ENCODE peak calls at places on chromosomes 5 and 9, in nine cellular contexts. One of them, this sample, is unnamed.

GRCh38 chr9:114588671-114589526 is 1.3 kb downstream of the ATP6V1G1 start:
- DNase-seq in HCT116: no peak
- DNase-seq in NCI-H2171: no peak
- DNase-seq in stromal cell of bone marrow: peak
- DNase-seq in T47D: no peak
- DNase-seq in T-helper 1 cell: no peak
- DNase-seq in astrocyte of the cerebellum: no peak
- DNase-seq in astrocyte of the hippocampus: peak
- DNase-seq in cardiac muscle cell: peak
- DNase-seq in this sample: no peak

GRCh38 chr9:135933114-135933513 is 25.8 kb upstream of the CAMSAP1 start:
- DNase-seq in HCT116: no peak
- DNase-seq in NCI-H2171: no peak
- DNase-seq in stromal cell of bone marrow: no peak
- DNase-seq in T47D: no peak
- DNase-seq in T-helper 1 cell: no peak
- DNase-seq in astrocyte of the cerebellum: no peak
- DNase-seq in astrocyte of the hippocampus: no peak
- DNase-seq in cardiac muscle cell: no peak
- DNase-seq in this sample: no peak

GRCh38 chr9:121266906-121267650 is 884 bp upstream of the GSN start:
- DNase-seq in HCT116: no peak
- DNase-seq in NCI-H2171: no peak
- DNase-seq in stromal cell of bone marrow: no peak
- DNase-seq in T47D: no peak
- DNase-seq in T-helper 1 cell: no peak
- DNase-seq in astrocyte of the cerebellum: no peak
- DNase-seq in astrocyte of the hippocampus: peak
- DNase-seq in cardiac muscle cell: no peak
- DNase-seq in this sample: no peak

GRCh38 chr5:148817606-148818005 is 8.8 kb upstream of the ADRB2 start:
- DNase-seq in HCT116: no peak
- DNase-seq in NCI-H2171: no peak
- DNase-seq in stromal cell of bone marrow: no peak
- DNase-seq in T47D: no peak
- DNase-seq in T-helper 1 cell: no peak
- DNase-seq in astrocyte of the cerebellum: no peak
- DNase-seq in astrocyte of the hippocampus: no peak
- DNase-seq in cardiac muscle cell: no peak
- DNase-seq in this sample: no peak

GRCh38 chr9:136882109-136882946 is 4.0 kb upstream of the TRAF2 start:
- DNase-seq in HCT116: peak
- DNase-seq in NCI-H2171: no peak
- DNase-seq in stromal cell of bone marrow: peak
- DNase-seq in T47D: no peak
- DNase-seq in T-helper 1 cell: peak
- DNase-seq in astrocyte of the cerebellum: no peak
- DNase-seq in astrocyte of the hippocampus: peak
- DNase-seq in cardiac muscle cell: peak
- DNase-seq in this sample: no peak

GRCh38 chr9:109107402-109108240 is 12.1 kb downstream of the TMEM245 start:
- DNase-seq in HCT116: peak
- DNase-seq in NCI-H2171: no peak
- DNase-seq in stromal cell of bone marrow: peak
- DNase-seq in T47D: no peak
- DNase-seq in T-helper 1 cell: no peak
- DNase-seq in astrocyte of the cerebellum: no peak
- DNase-seq in astrocyte of the hippocampus: peak
- DNase-seq in cardiac muscle cell: peak
- DNase-seq in this sample: no peak

GRCh38 chr5:35773936-35774335 is 82.8 kb upstream of the IL7R start:
- DNase-seq in HCT116: no peak
- DNase-seq in NCI-H2171: no peak
- DNase-seq in stromal cell of bone marrow: no peak
- DNase-seq in T47D: no peak
- DNase-seq in T-helper 1 cell: no peak
- DNase-seq in astrocyte of the cerebellum: no peak
- DNase-seq in astrocyte of the hippocampus: no peak
- DNase-seq in cardiac muscle cell: peak
- DNase-seq in this sample: no peak

GRCh38 chr5:139906661-139907060 is 111.1 kb downstream of the PSD2 start:
- DNase-seq in HCT116: no peak
- DNase-seq in NCI-H2171: no peak
- DNase-seq in stromal cell of bone marrow: no peak
- DNase-seq in T47D: no peak
- DNase-seq in T-helper 1 cell: no peak
- DNase-seq in astrocyte of the cerebellum: no peak
- DNase-seq in astrocyte of the hippocampus: no peak
- DNase-seq in cardiac muscle cell: no peak
- DNase-seq in this sample: no peak

GRCh38 chr9:100277166-100277979 is 75.4 kb downstream of the TEX10 start:
- DNase-seq in HCT116: no peak
- DNase-seq in NCI-H2171: no peak
- DNase-seq in stromal cell of bone marrow: peak
- DNase-seq in T47D: no peak
- DNase-seq in T-helper 1 cell: no peak
- DNase-seq in astrocyte of the cerebellum: no peak
- DNase-seq in astrocyte of the hippocampus: peak
- DNase-seq in cardiac muscle cell: peak
- DNase-seq in this sample: no peak

GRCh38 chr9:129895376-129896268 is 60.4 kb downstream of the USP20 start:
- DNase-seq in HCT116: no peak
- DNase-seq in NCI-H2171: no peak
- DNase-seq in stromal cell of bone marrow: no peak
- DNase-seq in T47D: no peak
- DNase-seq in T-helper 1 cell: peak
- DNase-seq in astrocyte of the cerebellum: no peak
- DNase-seq in astrocyte of the hippocampus: no peak
- DNase-seq in cardiac muscle cell: no peak
- DNase-seq in this sample: no peak

GRCh38 chr9:94623253-94623652 is 16.1 kb downstream of the FBP1 start:
- DNase-seq in HCT116: peak
- DNase-seq in NCI-H2171: no peak
- DNase-seq in stromal cell of bone marrow: no peak
- DNase-seq in T47D: no peak
- DNase-seq in T-helper 1 cell: no peak
- DNase-seq in astrocyte of the cerebellum: no peak
- DNase-seq in astrocyte of the hippocampus: peak
- DNase-seq in cardiac muscle cell: peak
- DNase-seq in this sample: peak

GRCh38 chr5:10567781-10568321 is 4.0 kb downstream of the ANKRD33B start:
- DNase-seq in HCT116: no peak
- DNase-seq in NCI-H2171: no peak
- DNase-seq in stromal cell of bone marrow: no peak
- DNase-seq in T47D: no peak
- DNase-seq in T-helper 1 cell: no peak
- DNase-seq in astrocyte of the cerebellum: no peak
- DNase-seq in astrocyte of the hippocampus: no peak
- DNase-seq in cardiac muscle cell: no peak
- DNase-seq in this sample: no peak

GRCh38 chr5:126961702-126962101 is 68.7 kb downstream of the MARCHF3 start:
- DNase-seq in HCT116: no peak
- DNase-seq in NCI-H2171: no peak
- DNase-seq in stromal cell of bone marrow: no peak
- DNase-seq in T47D: no peak
- DNase-seq in T-helper 1 cell: no peak
- DNase-seq in astrocyte of the cerebellum: no peak
- DNase-seq in astrocyte of the hippocampus: no peak
- DNase-seq in cardiac muscle cell: no peak
- DNase-seq in this sample: peak

GRCh38 chr5:174573210-174574014 is 151.0 kb upstream of the MSX2 start:
- DNase-seq in HCT116: no peak
- DNase-seq in NCI-H2171: no peak
- DNase-seq in stromal cell of bone marrow: no peak
- DNase-seq in T47D: no peak
- DNase-seq in T-helper 1 cell: no peak
- DNase-seq in astrocyte of the cerebellum: no peak
- DNase-seq in astrocyte of the hippocampus: no peak
- DNase-seq in cardiac muscle cell: peak
- DNase-seq in this sample: no peak

GRCh38 chr9:127976943-127977871 is 3.6 kb downstream of the EEIG1 start:
- DNase-seq in HCT116: no peak
- DNase-seq in NCI-H2171: no peak
- DNase-seq in stromal cell of bone marrow: no peak
- DNase-seq in T47D: no peak
- DNase-seq in T-helper 1 cell: no peak
- DNase-seq in astrocyte of the cerebellum: no peak
- DNase-seq in astrocyte of the hippocampus: no peak
- DNase-seq in cardiac muscle cell: no peak
- DNase-seq in this sample: no peak

GRCh38 chr9:20238921-20239320 is 383.4 kb downstream of the MLLT3 start:
- DNase-seq in HCT116: no peak
- DNase-seq in NCI-H2171: no peak
- DNase-seq in stromal cell of bone marrow: peak
- DNase-seq in T47D: no peak
- DNase-seq in T-helper 1 cell: no peak
- DNase-seq in astrocyte of the cerebellum: no peak
- DNase-seq in astrocyte of the hippocampus: no peak
- DNase-seq in cardiac muscle cell: peak
- DNase-seq in this sample: no peak

GRCh38 chr9:84170521-84171141 is 169.9 kb downstream of the SLC28A3 start:
- DNase-seq in HCT116: peak
- DNase-seq in NCI-H2171: peak
- DNase-seq in stromal cell of bone marrow: peak
- DNase-seq in T47D: no peak
- DNase-seq in T-helper 1 cell: no peak
- DNase-seq in astrocyte of the cerebellum: peak
- DNase-seq in astrocyte of the hippocampus: peak
- DNase-seq in cardiac muscle cell: peak
- DNase-seq in this sample: no peak

GRCh38 chr5:153237671-153238332 is 252.7 kb upstream of the GRIA1 start:
- DNase-seq in HCT116: no peak
- DNase-seq in NCI-H2171: no peak
- DNase-seq in stromal cell of bone marrow: no peak
- DNase-seq in T47D: no peak
- DNase-seq in T-helper 1 cell: no peak
- DNase-seq in astrocyte of the cerebellum: no peak
- DNase-seq in astrocyte of the hippocampus: no peak
- DNase-seq in cardiac muscle cell: no peak
- DNase-seq in this sample: no peak

GRCh38 chr9:79603222-79603925 is 31.6 kb downstream of the TLE4 start:
- DNase-seq in HCT116: no peak
- DNase-seq in NCI-H2171: no peak
- DNase-seq in stromal cell of bone marrow: no peak
- DNase-seq in T47D: no peak
- DNase-seq in T-helper 1 cell: no peak
- DNase-seq in astrocyte of the cerebellum: peak
- DNase-seq in astrocyte of the hippocampus: peak
- DNase-seq in cardiac muscle cell: no peak
- DNase-seq in this sample: no peak

GRCh38 chr9:75087279-75087823 is 604 bp downstream of the NMRK1 start:
- DNase-seq in HCT116: no peak
- DNase-seq in NCI-H2171: peak
- DNase-seq in stromal cell of bone marrow: peak
- DNase-seq in T47D: no peak
- DNase-seq in T-helper 1 cell: peak
- DNase-seq in astrocyte of the cerebellum: no peak
- DNase-seq in astrocyte of the hippocampus: peak
- DNase-seq in cardiac muscle cell: peak
- DNase-seq in this sample: peak

GRCh38 chr5:96338624-96339023 is 94.4 kb downstream of the PCSK1 start:
- DNase-seq in HCT116: no peak
- DNase-seq in NCI-H2171: no peak
- DNase-seq in stromal cell of bone marrow: no peak
- DNase-seq in T47D: no peak
- DNase-seq in T-helper 1 cell: no peak
- DNase-seq in astrocyte of the cerebellum: no peak
- DNase-seq in astrocyte of the hippocampus: no peak
- DNase-seq in cardiac muscle cell: peak
- DNase-seq in this sample: no peak

GRCh38 chr9:32554107-32554506 is 1.7 kb upstream of the TOPORS start:
- DNase-seq in HCT116: no peak
- DNase-seq in NCI-H2171: no peak
- DNase-seq in stromal cell of bone marrow: no peak
- DNase-seq in T47D: no peak
- DNase-seq in T-helper 1 cell: no peak
- DNase-seq in astrocyte of the cerebellum: no peak
- DNase-seq in astrocyte of the hippocampus: no peak
- DNase-seq in cardiac muscle cell: peak
- DNase-seq in this sample: no peak

GRCh38 chr5:107652839-107653607 is 17.7 kb downstream of the EFNA5 start:
- DNase-seq in HCT116: no peak
- DNase-seq in NCI-H2171: peak
- DNase-seq in stromal cell of bone marrow: no peak
- DNase-seq in T47D: no peak
- DNase-seq in T-helper 1 cell: no peak
- DNase-seq in astrocyte of the cerebellum: no peak
- DNase-seq in astrocyte of the hippocampus: peak
- DNase-seq in cardiac muscle cell: no peak
- DNase-seq in this sample: no peak

GRCh38 chr9:130884111-130884531 is 12.5 kb downstream of the QRFP start:
- DNase-seq in HCT116: no peak
- DNase-seq in NCI-H2171: no peak
- DNase-seq in stromal cell of bone marrow: no peak
- DNase-seq in T47D: no peak
- DNase-seq in T-helper 1 cell: no peak
- DNase-seq in astrocyte of the cerebellum: no peak
- DNase-seq in astrocyte of the hippocampus: no peak
- DNase-seq in cardiac muscle cell: no peak
- DNase-seq in this sample: no peak

GRCh38 chr9:21592063-21592338 is 109.9 kb upstream of the IFNE start:
- DNase-seq in HCT116: no peak
- DNase-seq in NCI-H2171: no peak
- DNase-seq in stromal cell of bone marrow: no peak
- DNase-seq in T47D: no peak
- DNase-seq in T-helper 1 cell: no peak
- DNase-seq in astrocyte of the cerebellum: no peak
- DNase-seq in astrocyte of the hippocampus: no peak
- DNase-seq in cardiac muscle cell: no peak
- DNase-seq in this sample: no peak

GRCh38 chr5:96714951-96715451 is 52.8 kb downstream of the CAST start:
- DNase-seq in HCT116: peak
- DNase-seq in NCI-H2171: no peak
- DNase-seq in stromal cell of bone marrow: peak
- DNase-seq in T47D: no peak
- DNase-seq in T-helper 1 cell: peak
- DNase-seq in astrocyte of the cerebellum: no peak
- DNase-seq in astrocyte of the hippocampus: peak
- DNase-seq in cardiac muscle cell: peak
- DNase-seq in this sample: peak

GRCh38 chr5:1386274-1386717 is 41.4 kb upstream of the CLPTM1L start:
- DNase-seq in HCT116: no peak
- DNase-seq in NCI-H2171: peak
- DNase-seq in stromal cell of bone marrow: no peak
- DNase-seq in T47D: peak
- DNase-seq in T-helper 1 cell: peak
- DNase-seq in astrocyte of the cerebellum: no peak
- DNase-seq in astrocyte of the hippocampus: peak
- DNase-seq in cardiac muscle cell: peak
- DNase-seq in this sample: no peak

GRCh38 chr5:82314964-82315728 is 37.0 kb upstream of the RPS23 start:
- DNase-seq in HCT116: no peak
- DNase-seq in NCI-H2171: no peak
- DNase-seq in stromal cell of bone marrow: no peak
- DNase-seq in T47D: no peak
- DNase-seq in T-helper 1 cell: no peak
- DNase-seq in astrocyte of the cerebellum: peak
- DNase-seq in astrocyte of the hippocampus: peak
- DNase-seq in cardiac muscle cell: peak
- DNase-seq in this sample: no peak

GRCh38 chr5:6765612-6766525 is 52.6 kb downstream of the TENT4A start:
- DNase-seq in HCT116: peak
- DNase-seq in NCI-H2171: peak
- DNase-seq in stromal cell of bone marrow: peak
- DNase-seq in T47D: peak
- DNase-seq in T-helper 1 cell: peak
- DNase-seq in astrocyte of the cerebellum: peak
- DNase-seq in astrocyte of the hippocampus: peak
- DNase-seq in cardiac muscle cell: peak
- DNase-seq in this sample: peak

GRCh38 chr9:14433293-14433818 is 119.4 kb upstream of the NFIB start:
- DNase-seq in HCT116: no peak
- DNase-seq in NCI-H2171: no peak
- DNase-seq in stromal cell of bone marrow: no peak
- DNase-seq in T47D: no peak
- DNase-seq in T-helper 1 cell: no peak
- DNase-seq in astrocyte of the cerebellum: no peak
- DNase-seq in astrocyte of the hippocampus: no peak
- DNase-seq in cardiac muscle cell: peak
- DNase-seq in this sample: no peak

GRCh38 chr5:10666531-10667305 is 94.3 kb downstream of the DAP start:
- DNase-seq in HCT116: no peak
- DNase-seq in NCI-H2171: no peak
- DNase-seq in stromal cell of bone marrow: no peak
- DNase-seq in T47D: no peak
- DNase-seq in T-helper 1 cell: no peak
- DNase-seq in astrocyte of the cerebellum: no peak
- DNase-seq in astrocyte of the hippocampus: no peak
- DNase-seq in cardiac muscle cell: no peak
- DNase-seq in this sample: no peak

This sample was measured in NCI-H460.